ENCODE peak calls at places on chromosomes 3 and 15, in seven cellular contexts. B, U, K, D, C, P and Y are unnamed samples.

GRCh38 chr3:188000361-188000861 is 153.5 kb upstream of the LPP start:
- DNase-seq in B (no peak), U (no peak), K (no peak), D (no peak), C (no peak), P (peak), Y (no peak)

GRCh38 chr3:4645468-4645867 is 152.3 kb downstream of the ITPR1 start:
- DNase-seq in B (no peak), U (no peak), K (no peak), D (no peak), C (no peak), P (no peak), Y (no peak)

GRCh38 chr3:115397433-115397832 is 225.9 kb upstream of the GAP43 start:
- DNase-seq in B (no peak), U (no peak), K (no peak), D (no peak), C (no peak), P (no peak), Y (no peak)

GRCh38 chr3:165206454-165207266 is 10.5 kb upstream of the SLITRK3 start:
- DNase-seq in B (peak), U (peak), K (peak), D (peak), C (peak), P (peak), Y (no peak)

GRCh38 chr3:193207290-193207689 is 33.7 kb upstream of the PLAAT1 start:
- DNase-seq in B (no peak), U (no peak), K (no peak), D (no peak), C (no peak), P (no peak), Y (no peak)

GRCh38 chr15:33293619-33294309 is 17.0 kb upstream of the RYR3 start:
- DNase-seq in B (no peak), U (no peak), K (peak), D (no peak), C (peak), P (no peak), Y (no peak)

GRCh38 chr3:134567605-134568004 is 81.7 kb downstream of the CEP63 start:
- DNase-seq in B (no peak), U (no peak), K (no peak), D (no peak), C (no peak), P (no peak), Y (no peak)

GRCh38 chr3:36403661-36404060 is 23.4 kb downstream of the STAC start:
- DNase-seq in B (no peak), U (no peak), K (no peak), D (no peak), C (no peak), P (no peak), Y (no peak)

GRCh38 chr3:126451511-126451910 is 24.2 kb downstream of the ZXDC start:
- DNase-seq in B (no peak), U (no peak), K (no peak), D (no peak), C (no peak), P (peak), Y (no peak)

GRCh38 chr3:4302747-4303146 is 422 bp upstream of the SETMAR start:
- DNase-seq in B (peak), U (no peak), K (no peak), D (no peak), C (no peak), P (peak), Y (no peak)